ENCODE peak calls at places on chromosome 16, in seven cellular contexts. C is activated naive CD4-positive, alpha-beta T cell treated with anti-CD3 and anti-CD28 coated beads, Interleukin-2, amount 50 U/mL, for 72 hours; Z is RCC 7860; J is LoVo; Y is GM13976; D is suprapubic skin; B is stimulated activated CD4-positive, alpha-beta T cell treated with anti-CD3 and anti-CD28 coated beads, Interleukin-4, amount 100 ng/mL, for 4 hours. I is an unnamed sample.

GRCh38 chr16:79632289-79632688 is 31.8 kb upstream of the MAF start:
- DNase-seq in J (no peak), C (no peak), Z (peak; percentile 41), D (no peak), Y (no peak), B (no peak), I (no peak)

GRCh38 chr16:65038125-65038524 is 83.7 kb downstream of the CDH11 start:
- DNase-seq in C (no peak), D (no peak), Y (no peak), B (no peak), J (no peak), Z (no peak), I (no peak)

GRCh38 chr16:82834156-82834758 is 207.5 kb downstream of the CDH13 start:
- DNase-seq in C (no peak), Y (no peak), B (no peak), J (no peak), D (no peak), Z (no peak), I (no peak)

GRCh38 chr16:81424761-81425160 is 19.8 kb upstream of the CMIP start:
- DNase-seq in Z (peak; percentile 87), Y (no peak), D (no peak), B (no peak), C (peak; percentile 60), J (no peak), I (no peak)

GRCh38 chr16:4799171-4799855 is 3.1 kb downstream of the ROGDI start:
- DNase-seq in J (no peak), Z (no peak), D (no peak), C (no peak), B (no peak), Y (no peak), I (no peak)

GRCh38 chr16:2428051-2428786 is 1.0 kb upstream of the CCNF start:
- DNase-seq in C (no peak), Z (no peak), J (peak; percentile 34), B (peak; percentile 8), D (no peak), Y (peak; percentile 76), I (no peak)

GRCh38 chr16:2779151-2779920 is 2.3 kb upstream of the ELOB start:
- DNase-seq in J (no peak), C (no peak), Y (no peak), D (peak; percentile 68), B (no peak), Z (no peak), I (no peak)

GRCh38 chr16:75029854-75030253 is 31.0 kb downstream of the ZNRF1 start:
- DNase-seq in Z (peak; percentile 64), J (peak; percentile 20), B (no peak), D (no peak), C (no peak), Y (no peak), I (no peak)

GRCh38 chr16:87789437-87790277 is 23.9 kb upstream of the KLHDC4 start:
- DNase-seq in J (peak; percentile 72), Z (peak; percentile 85), Y (no peak), C (no peak), B (no peak), D (no peak), I (no peak)

GRCh38 chr16:74752756-74753155 is 21.9 kb downstream of the FA2H start:
- DNase-seq in C (no peak), J (no peak), B (no peak), Y (no peak), Z (no peak), D (no peak), I (no peak)

GRCh38 chr16:3651461-3652372 is 2.8 kb upstream of the DNASE1 start:
- DNase-seq in Y (no peak), B (no peak), D (peak; percentile 57), C (peak; percentile 43), J (no peak), Z (no peak), I (no peak)

GRCh38 chr16:84829168-84829965 is 9.6 kb downstream of the CRISPLD2 start:
- DNase-seq in B (no peak), D (no peak), Y (no peak), C (no peak), J (no peak), Z (peak; percentile 88), I (no peak)

GRCh38 chr16:83699817-83700216 is 108.0 kb upstream of the HSBP1 start:
- DNase-seq in D (no peak), C (no peak), Y (no peak), J (no peak), B (no peak), Z (no peak), I (no peak)

GRCh38 chr16:86038923-86039310 is 140.0 kb downstream of the IRF8 start:
- DNase-seq in D (no peak), Y (no peak), J (no peak), C (no peak), B (no peak), Z (no peak), I (no peak)

GRCh38 chr16:12869681-12870427 is 31.5 kb upstream of the SHISA9 start:
- DNase-seq in C (no peak), B (no peak), Y (no peak), Z (no peak), D (no peak), J (no peak), I (no peak)

GRCh38 chr16:28000314-28000713 is 63.2 kb downstream of the GSG1L start:
- DNase-seq in Y (no peak), B (no peak), Z (no peak), C (no peak), J (no peak), D (no peak), I (no peak)

GRCh38 chr16:4384497-4384896 is 12.8 kb downstream of the VASN start:
- DNase-seq in Z (no peak), D (peak; percentile 87), J (no peak), Y (no peak), B (no peak), C (no peak), I (no peak)

GRCh38 chr16:11250091-11250785 is 5.8 kb downstream of the SOCS1 start:
- DNase-seq in B (peak; percentile 36), J (no peak), C (peak; percentile 65), D (no peak), Y (no peak), Z (no peak), I (no peak)

I was measured in activated gamma-delta T cell treated with anti-CD3 and anti-CD28 coated beads, Interleukin-2, amount 50 U/mL, for 16 hours.